ENCODE peak calls at places on chromosomes 6 and 20, in eight cellular contexts. S is CD8-positive, alpha-beta T cell; B is lower lobe of right lung; Z is nephron progenitor cell; J is psoas muscle; V is osteocyte; L is ascending aorta; H is neural crest cell. P is an unnamed sample.

GRCh38 chr6:74256387-74257180 is 560.6 kb downstream of the CD109 start:
- DNase-seq in S (no peak), B (no peak), Z (no peak), J (no peak), V (no peak), L (no peak), H (no peak), P (peak)

GRCh38 chr20:25269833-25270170 is 21.9 kb downstream of the PYGB start:
- DNase-seq in S (no peak), B (peak), Z (no peak), J (no peak), V (no peak), L (peak), H (no peak), P (no peak)

GRCh38 chr20:1252416-1252815 is 13.7 kb upstream of the SNPH start:
- DNase-seq in S (no peak), B (no peak), Z (no peak), J (no peak), V (no peak), L (no peak), H (no peak), P (no peak)

GRCh38 chr6:96184798-96185197 is 169.0 kb downstream of the FUT9 start:
- DNase-seq in S (no peak), B (no peak), Z (no peak), J (no peak), V (no peak), L (no peak), H (no peak), P (no peak)

GRCh38 chr6:21265264-21266044 is 328.1 kb upstream of the SOX4 start:
- DNase-seq in S (no peak), B (no peak), Z (no peak), J (no peak), V (no peak), L (no peak), H (no peak), P (no peak)

GRCh38 chr6:33692078-33692759 is 19.3 kb downstream of the UQCC2 start:
- DNase-seq in S (no peak), B (peak), Z (no peak), J (no peak), V (no peak), L (no peak), H (no peak), P (no peak)

GRCh38 chr6:170274713-170275560 is 15.9 kb downstream of the DLL1 start:
- DNase-seq in S (no peak), B (peak), Z (no peak), J (no peak), V (no peak), L (no peak), H (no peak), P (no peak)

GRCh38 chr6:140907235-140907634 is 1225.5 kb upstream of the GJE1 start:
- DNase-seq in S (no peak), B (no peak), Z (no peak), J (no peak), V (no peak), L (no peak), H (no peak), P (no peak)

GRCh38 chr6:14559754-14560527 is 442.4 kb downstream of the CD83 start:
- DNase-seq in S (no peak), B (no peak), Z (no peak), J (no peak), V (no peak), L (no peak), H (no peak), P (no peak)

GRCh38 chr6:107624050-107624449 is 134.1 kb downstream of the SOBP start:
- DNase-seq in S (no peak), B (no peak), Z (no peak), J (no peak), V (no peak), L (no peak), H (no peak), P (no peak)

GRCh38 chr20:22686097-22686496 is 101.7 kb upstream of the FOXA2 start:
- DNase-seq in S (no peak), B (peak), Z (peak), J (peak), V (no peak), L (peak), H (peak), P (peak)

GRCh38 chr6:7060769-7061516 is 46.8 kb upstream of the RREB1 start:
- DNase-seq in S (no peak), B (no peak), Z (no peak), J (no peak), V (no peak), L (no peak), H (no peak), P (no peak)

GRCh38 chr6:56524891-56525703 is 117.6 kb downstream of the DST start:
- DNase-seq in S (no peak), B (no peak), Z (no peak), J (no peak), V (no peak), L (no peak), H (no peak), P (peak)

GRCh38 chr6:24472181-24472580 is 17.2 kb downstream of the GPLD1 start:
- DNase-seq in S (no peak), B (no peak), Z (no peak), J (no peak), V (no peak), L (no peak), H (no peak), P (no peak)

GRCh38 chr6:99933129-99933528 is 60.9 kb downstream of the MCHR2 start:
- DNase-seq in S (no peak), B (no peak), Z (no peak), J (no peak), V (no peak), L (no peak), H (no peak), P (peak)

GRCh38 chr6:124223596-124223995 is 419.9 kb downstream of the NKAIN2 start:
- DNase-seq in S (no peak), B (no peak), Z (no peak), J (no peak), V (no peak), L (no peak), H (no peak), P (no peak)

GRCh38 chr6:24932832-24933231 is 2.9 kb downstream of the RIPOR2 start:
- DNase-seq in S (no peak), B (no peak), Z (no peak), J (no peak), V (no peak), L (no peak), H (no peak), P (no peak)

GRCh38 chr20:34475979-34476736 is 40.1 kb upstream of the DYNLRB1 start:
- DNase-seq in S (peak), B (peak), Z (peak), J (peak), V (no peak), L (peak), H (no peak), P (no peak)

GRCh38 chr6:33812669-33813068 is 8.9 kb upstream of the MLN start:
- DNase-seq in S (peak), B (peak), Z (peak), J (peak), V (no peak), L (no peak), H (peak), P (no peak)

GRCh38 chr20:3116341-3116740 is 31.8 kb upstream of the AVP start:
- DNase-seq in S (no peak), B (no peak), Z (no peak), J (no peak), V (no peak), L (no peak), H (no peak), P (no peak)

GRCh38 chr6:144921206-144921975 is 636.3 kb downstream of the UTRN start:
- DNase-seq in S (no peak), B (no peak), Z (no peak), J (no peak), V (no peak), L (no peak), H (no peak), P (no peak)

DNA sequence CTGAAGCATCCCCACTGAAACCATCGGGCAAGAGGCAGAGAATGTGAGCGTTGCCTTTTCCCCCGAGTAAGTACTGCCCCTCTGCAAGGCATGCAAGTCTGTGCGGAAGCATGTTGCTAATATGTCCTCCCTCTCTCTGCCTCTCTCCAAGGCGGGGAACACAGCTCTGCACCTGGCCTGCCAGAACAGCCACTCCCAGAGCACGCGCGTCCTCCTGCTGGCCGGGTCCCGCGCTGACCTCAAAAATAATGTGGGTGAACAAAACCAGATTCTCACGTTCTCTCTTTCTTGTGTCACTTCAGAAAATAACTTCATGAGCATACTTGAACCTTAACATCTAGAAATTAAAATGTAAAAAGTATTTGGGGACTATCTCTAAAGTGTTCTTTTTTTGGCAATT is 26.4 kb downstream of the LYRM2 start:
- DNase-seq in S (no peak), B (no peak), Z (peak), J (no peak), V (no peak), L (no peak), H (no peak), P (no peak)
- TF ChIP-seq CTCF in S (no peak), B (no peak), Z (no peak), J (no peak), V (no peak), L (no peak), H (peak), P (no peak)

GRCh38 chr6:36873612-36874011 is 991 bp downstream of the PPIL1 start:
- DNase-seq in S (no peak), B (no peak), Z (no peak), J (no peak), V (no peak), L (no peak), H (no peak), P (no peak)
- TF ChIP-seq CTCF in S (no peak), B (no peak), Z (no peak), J (no peak), V (no peak), L (no peak), H (no peak), P (no peak)

GRCh38 chr6:88165877-88166492 is at the start of gene CNR1:
- DNase-seq in S (no peak), B (peak), Z (peak), J (peak), V (no peak), L (peak), H (peak), P (peak)
- TF ChIP-seq CTCF in S (no peak), B (peak), Z (no peak), J (no peak), V (no peak), L (no peak), H (no peak), P (no peak)

DNA sequence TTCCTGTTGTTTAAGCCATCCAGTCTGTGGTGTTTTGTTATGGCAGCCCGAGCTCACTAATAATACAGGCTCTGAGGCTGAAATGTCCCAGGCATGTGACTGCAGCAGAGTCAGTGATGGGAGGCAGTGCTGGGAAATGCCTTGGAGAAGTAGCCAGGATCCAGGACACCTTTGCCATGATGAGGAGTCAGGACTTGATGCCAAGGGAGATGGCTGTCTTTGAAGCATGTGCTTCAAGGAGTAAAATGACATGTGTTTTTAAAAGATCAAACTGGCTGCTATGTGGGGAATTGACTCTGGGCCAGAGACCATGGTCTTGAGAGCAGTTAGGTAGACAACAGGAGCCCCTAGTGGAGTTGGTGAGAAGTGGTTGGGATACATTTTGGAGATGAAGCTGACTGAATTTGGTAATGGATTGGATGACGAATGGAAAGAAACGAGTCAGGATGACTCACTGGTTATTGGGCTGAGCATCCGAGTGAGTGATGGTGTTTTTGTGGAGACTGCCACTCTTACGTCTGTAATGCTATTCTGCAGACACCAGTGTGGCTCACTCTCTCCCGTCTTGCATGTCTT is 322.2 kb downstream of the PLCB1 start:
- DNase-seq in S (no peak), B (no peak), Z (no peak), J (no peak), V (no peak), L (no peak), H (no peak), P (peak)
- TF ChIP-seq CTCF in S (no peak), B (peak), Z (no peak), J (no peak), V (peak), L (no peak), H (peak), P (peak)

GRCh38 chr6:132140150-132140549 is 189.0 kb upstream of the CCN2 start:
- DNase-seq in S (no peak), B (no peak), Z (no peak), J (no peak), V (no peak), L (no peak), H (no peak), P (no peak)

GRCh38 chr6:132142308-132142707 is 191.1 kb upstream of the CCN2 start:
- DNase-seq in S (no peak), B (no peak), Z (no peak), J (no peak), V (no peak), L (no peak), H (no peak), P (no peak)

GRCh38 chr6:132147530-132148011 is 196.4 kb upstream of the CCN2 start:
- DNase-seq in S (no peak), B (no peak), Z (no peak), J (no peak), V (no peak), L (no peak), H (no peak), P (peak)

GRCh38 chr6:132142768-132143167 is 191.6 kb upstream of the CCN2 start:
- DNase-seq in S (no peak), B (no peak), Z (no peak), J (no peak), V (no peak), L (no peak), H (no peak), P (no peak)

GRCh38 chr6:132143258-132143657 is 192.1 kb upstream of the CCN2 start:
- DNase-seq in S (no peak), B (no peak), Z (no peak), J (no peak), V (no peak), L (no peak), H (no peak), P (no peak)
- TF ChIP-seq CTCF in S (no peak), B (no peak), Z (no peak), J (no peak), V (no peak), L (no peak), H (no peak), P (no peak)

DNA sequence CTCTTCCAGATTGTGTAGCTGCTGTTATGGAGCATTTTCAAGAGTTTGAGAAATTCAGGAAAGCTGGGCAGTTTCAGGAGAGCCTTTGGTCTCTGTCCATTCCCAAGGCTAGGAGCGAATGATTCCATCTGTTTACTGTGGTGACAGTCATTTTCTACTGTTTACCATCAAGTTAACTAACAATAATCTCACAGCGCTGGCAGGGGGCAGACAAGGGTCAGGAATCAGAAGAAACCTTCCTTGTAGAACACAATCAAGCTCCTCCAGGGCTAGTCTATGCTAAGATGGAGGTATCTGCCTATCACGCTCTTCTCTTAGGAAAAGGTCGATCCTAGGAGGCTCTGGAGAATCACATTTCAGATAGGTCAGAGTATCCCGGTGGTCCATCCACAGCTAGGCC is 293.9 kb downstream of the KIF16B start:
- DNase-seq in S (no peak), B (no peak), Z (no peak), J (no peak), V (peak), L (no peak), H (no peak), P (no peak)
- TF ChIP-seq CTCF in S (no peak), B (no peak), Z (no peak), J (no peak), V (no peak), L (no peak), H (no peak), P (no peak)

DNA sequence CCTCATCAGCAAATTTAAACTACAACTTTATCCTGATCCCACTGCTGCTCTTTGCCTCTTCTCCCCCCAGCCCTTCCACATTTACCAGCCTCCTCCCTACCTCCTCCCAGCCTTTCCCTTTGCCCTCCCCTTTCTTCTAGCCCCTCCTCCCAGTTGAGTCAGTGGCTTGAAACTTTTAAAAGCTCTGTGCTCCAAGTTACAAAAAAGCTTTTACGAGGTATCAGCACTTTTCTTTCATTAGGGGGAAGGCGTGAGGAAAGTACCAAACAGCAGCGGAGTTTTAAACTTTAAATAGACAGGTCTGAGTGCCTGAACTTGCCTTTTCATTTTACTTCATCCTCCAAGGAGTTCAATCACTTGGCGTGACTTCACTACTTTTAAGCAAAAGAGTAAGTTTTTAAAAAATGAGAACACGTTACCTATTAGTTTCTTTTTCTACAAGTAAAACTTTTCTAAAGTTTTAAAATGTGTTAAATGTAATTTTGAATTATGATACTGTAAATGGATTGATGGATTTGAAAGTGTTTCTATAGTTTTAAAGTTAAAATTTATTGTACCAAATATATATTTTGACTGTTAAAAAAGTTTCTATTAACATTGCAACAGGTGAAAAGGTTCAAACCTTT is at the start of gene GJA1:
- DNase-seq in S (no peak), B (no peak), Z (peak), J (no peak), V (no peak), L (peak), H (peak), P (peak)
- TF ChIP-seq CTCF in S (no peak), B (no peak), Z (no peak), J (no peak), V (no peak), L (no peak), H (no peak), P (no peak)

GRCh38 chr6:81896561-81896960 is 144.1 kb upstream of the TENT5A start:
- DNase-seq in S (no peak), B (no peak), Z (no peak), J (no peak), V (no peak), L (no peak), H (no peak), P (no peak)

GRCh38 chr6:81906041-81906440 is 153.6 kb upstream of the TENT5A start:
- DNase-seq in S (no peak), B (no peak), Z (no peak), J (no peak), V (no peak), L (no peak), H (no peak), P (no peak)

GRCh38 chr6:81897793-81898192 is 145.3 kb upstream of the TENT5A start:
- DNase-seq in S (no peak), B (no peak), Z (no peak), J (no peak), V (no peak), L (no peak), H (no peak), P (no peak)

GRCh38 chr6:81900616-81901015 is 148.1 kb upstream of the TENT5A start:
- DNase-seq in S (no peak), B (no peak), Z (no peak), J (no peak), V (no peak), L (no peak), H (no peak), P (no peak)

GRCh38 chr6:81901589-81901988 is 149.1 kb upstream of the TENT5A start:
- DNase-seq in S (no peak), B (no peak), Z (no peak), J (no peak), V (no peak), L (no peak), H (no peak), P (no peak)
- TF ChIP-seq CTCF in S (no peak), B (no peak), Z (no peak), J (no peak), V (no peak), L (no peak), H (no peak), P (no peak)

DNA sequence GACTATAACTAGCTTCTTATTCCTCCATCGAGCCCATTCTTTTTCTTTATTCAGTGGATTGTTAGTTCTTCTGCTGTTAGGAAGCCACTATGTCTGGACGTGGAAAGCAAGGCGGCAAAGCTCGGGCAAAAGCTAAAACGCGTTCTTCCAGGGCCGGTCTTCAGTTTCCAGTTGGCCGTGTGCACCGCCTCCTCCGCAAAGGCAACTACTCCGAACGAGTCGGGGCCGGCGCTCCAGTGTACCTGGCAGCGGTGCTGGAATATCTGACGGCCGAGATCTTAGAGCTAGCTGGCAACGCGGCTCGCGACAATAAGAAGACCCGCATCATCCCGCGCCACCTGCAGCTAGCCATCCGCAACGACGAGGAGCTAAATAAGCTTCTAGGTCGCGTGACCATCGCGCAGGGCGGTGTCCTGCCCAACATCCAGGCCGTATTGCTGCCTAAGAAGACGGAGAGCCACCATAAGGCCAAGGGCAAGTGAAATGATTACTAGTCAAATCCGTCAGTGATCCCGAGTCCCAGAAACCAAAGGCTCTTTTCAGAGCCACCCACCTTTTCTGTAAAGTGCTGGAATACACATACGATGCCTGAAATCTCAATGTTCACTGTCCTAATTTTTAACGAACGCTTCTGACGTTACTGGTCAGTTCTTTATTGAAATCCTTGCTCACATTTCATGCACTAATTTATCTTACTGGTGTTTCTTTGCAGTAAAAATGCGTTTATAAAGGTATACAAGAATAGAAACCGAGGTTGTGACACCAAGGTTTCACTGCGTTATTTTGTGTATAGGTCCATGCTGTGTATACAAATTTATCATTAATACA is 129.9 kb downstream of the HFE start:
- DNase-seq in S (peak), B (peak), Z (peak), J (peak), V (peak), L (peak), H (peak), P (no peak)
- TF ChIP-seq CTCF in S (peak), B (peak), Z (peak), J (peak), V (peak), L (peak), H (peak), P (peak)

GRCh38 chr6:142698751-142699150 is 246.2 kb downstream of the HIVEP2 start:
- DNase-seq in S (no peak), B (no peak), Z (no peak), J (no peak), V (no peak), L (no peak), H (no peak), P (no peak)
- TF ChIP-seq CTCF in S (no peak), B (no peak), Z (no peak), J (no peak), V (peak), L (no peak), H (peak), P (peak)

P was measured in AG09319.